ENCODE peak calls at places on chromosome 19, in six cellular contexts. One of them, this sample, is unnamed.

GRCh38 chr19:29681422-29682235 is 16.4 kb downstream of the PLEKHF1 start:
- DNase-seq in cardiac fibroblast: peak; percentile 71
- DNase-seq in heart right ventricle: no peak
- DNase-seq in HAP-1: no peak
- DNase-seq in fibroblast of villous mesenchyme: no peak
- DNase-seq in fibroblast of lung: peak; percentile 69
- DNase-seq in this sample: no peak

GRCh38 chr19:42325896-42326771 is 699 bp downstream of the MEGF8 start:
- DNase-seq in heart right ventricle: no peak
- DNase-seq in HAP-1: peak; percentile 36
- DNase-seq in fibroblast of villous mesenchyme: no peak
- DNase-seq in cardiac fibroblast: no peak
- DNase-seq in fibroblast of lung: no peak
- DNase-seq in this sample: no peak

GRCh38 chr19:51724543-51724942 is 752 bp upstream of the HAS1 start:
- DNase-seq in heart right ventricle: no peak
- DNase-seq in fibroblast of lung: no peak
- DNase-seq in cardiac fibroblast: peak; percentile 51
- DNase-seq in fibroblast of villous mesenchyme: no peak
- DNase-seq in HAP-1: no peak
- DNase-seq in this sample: no peak

GRCh38 chr19:24000656-24001055 is 86.0 kb downstream of the ZNF726 start:
- DNase-seq in HAP-1: no peak
- DNase-seq in cardiac fibroblast: no peak
- DNase-seq in heart right ventricle: no peak
- DNase-seq in fibroblast of lung: no peak
- DNase-seq in fibroblast of villous mesenchyme: no peak
- DNase-seq in this sample: no peak

GRCh38 chr19:35828694-35829301 is 16.2 kb upstream of the PRODH2 start:
- DNase-seq in fibroblast of lung: peak; percentile 55
- DNase-seq in cardiac fibroblast: peak; percentile 68
- DNase-seq in HAP-1: peak; percentile 85
- DNase-seq in heart right ventricle: peak; percentile 65
- DNase-seq in fibroblast of villous mesenchyme: peak; percentile 67
- DNase-seq in this sample: no peak

GRCh38 chr19:44754743-44755066 is 6.2 kb downstream of the BCL3 start:
- DNase-seq in fibroblast of lung: no peak
- DNase-seq in heart right ventricle: no peak
- DNase-seq in HAP-1: no peak
- DNase-seq in cardiac fibroblast: no peak
- DNase-seq in fibroblast of villous mesenchyme: no peak
- DNase-seq in this sample: no peak

GRCh38 chr19:41700381-41701195 is 7.8 kb upstream of the CEACAM5 start:
- DNase-seq in HAP-1: no peak
- DNase-seq in fibroblast of villous mesenchyme: no peak
- DNase-seq in heart right ventricle: no peak
- DNase-seq in fibroblast of lung: no peak
- DNase-seq in cardiac fibroblast: no peak
- DNase-seq in this sample: peak; percentile 83

GRCh38 chr19:30006206-30006605 is 64.2 kb downstream of the URI1 start:
- DNase-seq in cardiac fibroblast: no peak
- DNase-seq in heart right ventricle: no peak
- DNase-seq in HAP-1: no peak
- DNase-seq in fibroblast of lung: no peak
- DNase-seq in fibroblast of villous mesenchyme: no peak
- DNase-seq in this sample: no peak

GRCh38 chr19:45643024-45643926 is 4.1 kb upstream of the EML2 start:
- DNase-seq in fibroblast of villous mesenchyme: peak; percentile 83
- DNase-seq in fibroblast of lung: peak; percentile 63
- DNase-seq in heart right ventricle: peak; percentile 84
- DNase-seq in cardiac fibroblast: peak; percentile 87
- DNase-seq in HAP-1: peak; percentile 96
- DNase-seq in this sample: peak; percentile 97

GRCh38 chr19:51727349-51727880 is 3.6 kb upstream of the HAS1 start:
- DNase-seq in fibroblast of villous mesenchyme: peak; percentile 67
- DNase-seq in HAP-1: no peak
- DNase-seq in heart right ventricle: no peak
- DNase-seq in cardiac fibroblast: peak; percentile 63
- DNase-seq in fibroblast of lung: peak; percentile 41
- DNase-seq in this sample: no peak

GRCh38 chr19:48756686-48757085 is 1.4 kb downstream of the FGF21 start:
- DNase-seq in fibroblast of villous mesenchyme: no peak
- DNase-seq in heart right ventricle: no peak
- DNase-seq in cardiac fibroblast: no peak
- DNase-seq in HAP-1: no peak
- DNase-seq in fibroblast of lung: no peak
- DNase-seq in this sample: no peak

GRCh38 chr19:41804327-41804726 is 7.9 kb downstream of the CEACAM3 start:
- DNase-seq in fibroblast of villous mesenchyme: no peak
- DNase-seq in cardiac fibroblast: no peak
- DNase-seq in fibroblast of lung: no peak
- DNase-seq in heart right ventricle: no peak
- DNase-seq in HAP-1: no peak
- DNase-seq in this sample: no peak

GRCh38 chr19:54207908-54208783 is 7.5 kb downstream of the RPS9 start:
- DNase-seq in HAP-1: peak; percentile 46
- DNase-seq in fibroblast of lung: peak; percentile 77
- DNase-seq in fibroblast of villous mesenchyme: peak; percentile 100
- DNase-seq in heart right ventricle: peak; percentile 78
- DNase-seq in cardiac fibroblast: peak; percentile 100
- DNase-seq in this sample: peak; percentile 92

GRCh38 chr19:50500753-50501151 is 10.2 kb downstream of the JOSD2 start:
- DNase-seq in cardiac fibroblast: no peak
- DNase-seq in heart right ventricle: peak; percentile 86
- DNase-seq in fibroblast of villous mesenchyme: no peak
- DNase-seq in HAP-1: no peak
- DNase-seq in fibroblast of lung: no peak
- DNase-seq in this sample: no peak

GRCh38 chr19:13918726-13919411 is 12.9 kb downstream of the CC2D1A start:
- DNase-seq in cardiac fibroblast: no peak
- DNase-seq in HAP-1: no peak
- DNase-seq in fibroblast of lung: no peak
- DNase-seq in heart right ventricle: no peak
- DNase-seq in fibroblast of villous mesenchyme: no peak
- DNase-seq in this sample: no peak

GRCh38 chr19:58575183-58576041 is 2.3 kb upstream of the MZF1 start:
- DNase-seq in HAP-1: peak; percentile 90
- DNase-seq in fibroblast of villous mesenchyme: peak; percentile 90
- DNase-seq in fibroblast of lung: peak; percentile 89
- DNase-seq in cardiac fibroblast: peak; percentile 95
- DNase-seq in heart right ventricle: peak; percentile 91
- DNase-seq in this sample: peak; percentile 97

GRCh38 chr19:35347171-35347929 is at the start of gene FFAR1:
- DNase-seq in heart right ventricle: no peak
- DNase-seq in fibroblast of lung: no peak
- DNase-seq in cardiac fibroblast: no peak
- DNase-seq in HAP-1: no peak
- DNase-seq in fibroblast of villous mesenchyme: no peak
- DNase-seq in this sample: peak; percentile 89

GRCh38 chr19:38676878-38677646 is 29.6 kb downstream of the ACTN4 start:
- DNase-seq in cardiac fibroblast: no peak
- DNase-seq in fibroblast of lung: no peak
- DNase-seq in HAP-1: no peak
- DNase-seq in heart right ventricle: no peak
- DNase-seq in fibroblast of villous mesenchyme: no peak
- DNase-seq in this sample: no peak
- H3K4me3 ChIP-seq in cardiac fibroblast: no peak overlapping the region
- H3K4me3 ChIP-seq in fibroblast of lung: no peak overlapping the region
- H3K4me3 ChIP-seq in HAP-1: no peak overlapping the region
- H3K4me3 ChIP-seq in heart right ventricle: no peak overlapping the region
- H3K4me3 ChIP-seq in fibroblast of villous mesenchyme: no peak overlapping the region
- H3K4me3 ChIP-seq in this sample: no peak overlapping the region

DNA sequence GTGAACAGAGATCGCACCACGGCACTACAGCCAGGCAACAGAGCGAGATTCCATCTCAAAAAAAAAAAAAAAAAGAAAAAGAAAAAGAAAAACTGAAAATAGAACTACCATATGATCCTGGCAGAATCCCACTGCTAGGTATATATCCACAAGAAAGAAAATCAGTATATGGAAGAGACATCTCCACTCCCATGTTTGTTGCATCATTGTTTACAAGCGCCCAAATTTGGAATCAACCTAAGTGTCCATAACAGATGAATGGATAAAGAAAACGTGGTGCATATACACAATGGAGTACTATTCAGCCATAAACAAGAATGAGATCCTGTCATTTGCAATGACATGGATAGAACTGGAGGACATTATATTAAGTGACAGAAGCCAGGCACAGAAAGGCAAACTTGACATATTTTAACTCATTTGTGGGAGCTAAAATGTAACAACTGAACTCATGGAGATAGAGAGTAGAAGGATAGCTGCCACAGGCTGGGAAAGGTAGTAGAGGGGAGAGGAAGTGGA is 26.1 kb downstream of the DYRK1B start:
- DNase-seq in fibroblast of villous mesenchyme: no peak
- DNase-seq in cardiac fibroblast: no peak
- DNase-seq in heart right ventricle: no peak
- DNase-seq in fibroblast of lung: no peak
- DNase-seq in HAP-1: no peak
- DNase-seq in this sample: peak; percentile 10
- H3K4me3 ChIP-seq in fibroblast of villous mesenchyme: no peak overlapping the region
- H3K4me3 ChIP-seq in cardiac fibroblast: no peak overlapping the region
- H3K4me3 ChIP-seq in heart right ventricle: no peak overlapping the region
- H3K4me3 ChIP-seq in fibroblast of lung: no peak overlapping the region
- H3K4me3 ChIP-seq in HAP-1: no peak overlapping the region
- H3K4me3 ChIP-seq in this sample: no peak overlapping the region

GRCh38 chr19:4600082-4600481 is 39.2 kb upstream of the TNFAIP8L1 start:
- DNase-seq in fibroblast of lung: no peak
- DNase-seq in cardiac fibroblast: no peak
- DNase-seq in fibroblast of villous mesenchyme: no peak
- DNase-seq in HAP-1: no peak
- DNase-seq in heart right ventricle: no peak
- DNase-seq in this sample: no peak

GRCh38 chr19:4597975-4598671 is 38.6 kb upstream of the SEMA6B start:
- DNase-seq in heart right ventricle: no peak
- DNase-seq in cardiac fibroblast: peak; percentile 60
- DNase-seq in HAP-1: peak; percentile 92
- DNase-seq in fibroblast of villous mesenchyme: peak; percentile 42
- DNase-seq in fibroblast of lung: no peak
- DNase-seq in this sample: no peak

GRCh38 chr19:4597278-4597974 is 37.9 kb upstream of the SEMA6B start:
- DNase-seq in cardiac fibroblast: no peak
- DNase-seq in heart right ventricle: no peak
- DNase-seq in fibroblast of lung: no peak
- DNase-seq in fibroblast of villous mesenchyme: no peak
- DNase-seq in HAP-1: no peak
- DNase-seq in this sample: no peak

GRCh38 chr19:4600893-4601292 is 38.4 kb upstream of the TNFAIP8L1 start:
- DNase-seq in fibroblast of villous mesenchyme: no peak
- DNase-seq in HAP-1: no peak
- DNase-seq in heart right ventricle: no peak
- DNase-seq in fibroblast of lung: no peak
- DNase-seq in cardiac fibroblast: no peak
- DNase-seq in this sample: no peak

GRCh38 chr19:4598712-4599111 is 39.2 kb upstream of the SEMA6B start:
- DNase-seq in fibroblast of lung: no peak
- DNase-seq in heart right ventricle: no peak
- DNase-seq in HAP-1: no peak
- DNase-seq in fibroblast of villous mesenchyme: no peak
- DNase-seq in cardiac fibroblast: no peak
- DNase-seq in this sample: no peak
- H3K4me3 ChIP-seq in fibroblast of lung: no peak overlapping the region
- H3K4me3 ChIP-seq in heart right ventricle: no peak overlapping the region
- H3K4me3 ChIP-seq in HAP-1: no peak overlapping the region
- H3K4me3 ChIP-seq in fibroblast of villous mesenchyme: no peak overlapping the region
- H3K4me3 ChIP-seq in cardiac fibroblast: no peak overlapping the region
- H3K4me3 ChIP-seq in this sample: peak overlapping the region; percentile 22

GRCh38 chr19:10428996-10429381 is 8.7 kb downstream of the PDE4A start:
- DNase-seq in cardiac fibroblast: no peak
- DNase-seq in fibroblast of villous mesenchyme: no peak
- DNase-seq in fibroblast of lung: no peak
- DNase-seq in heart right ventricle: no peak
- DNase-seq in HAP-1: no peak
- DNase-seq in this sample: no peak

GRCh38 chr19:10432736-10433130 is 12.4 kb downstream of the PDE4A start:
- DNase-seq in HAP-1: no peak
- DNase-seq in heart right ventricle: no peak
- DNase-seq in fibroblast of villous mesenchyme: no peak
- DNase-seq in cardiac fibroblast: no peak
- DNase-seq in fibroblast of lung: no peak
- DNase-seq in this sample: no peak

GRCh38 chr19:10431943-10432735 is 11.8 kb downstream of the PDE4A start:
- DNase-seq in cardiac fibroblast: peak; percentile 49
- DNase-seq in heart right ventricle: peak; percentile 77
- DNase-seq in HAP-1: peak; percentile 48
- DNase-seq in fibroblast of lung: peak; percentile 41
- DNase-seq in fibroblast of villous mesenchyme: peak; percentile 65
- DNase-seq in this sample: no peak

GRCh38 chr19:10431254-10431942 is 11.1 kb downstream of the PDE4A start:
- DNase-seq in fibroblast of villous mesenchyme: peak; percentile 31
- DNase-seq in cardiac fibroblast: no peak
- DNase-seq in fibroblast of lung: peak; percentile 39
- DNase-seq in heart right ventricle: no peak
- DNase-seq in HAP-1: no peak
- DNase-seq in this sample: no peak

GRCh38 chr19:10430505-10431253 is 10.3 kb downstream of the PDE4A start:
- DNase-seq in heart right ventricle: peak; percentile 40
- DNase-seq in cardiac fibroblast: peak; percentile 64
- DNase-seq in fibroblast of lung: peak; percentile 45
- DNase-seq in HAP-1: no peak
- DNase-seq in fibroblast of villous mesenchyme: peak; percentile 60
- DNase-seq in this sample: no peak
- H3K4me3 ChIP-seq in heart right ventricle: peak overlapping the region; percentile 75
- H3K4me3 ChIP-seq in cardiac fibroblast: peak overlapping the region; percentile 68
- H3K4me3 ChIP-seq in fibroblast of lung: peak overlapping the region; percentile 78
- H3K4me3 ChIP-seq in HAP-1: no peak overlapping the region
- H3K4me3 ChIP-seq in fibroblast of villous mesenchyme: peak overlapping the region; percentile 79
- H3K4me3 ChIP-seq in this sample: peak overlapping the region; percentile 67

DNA sequence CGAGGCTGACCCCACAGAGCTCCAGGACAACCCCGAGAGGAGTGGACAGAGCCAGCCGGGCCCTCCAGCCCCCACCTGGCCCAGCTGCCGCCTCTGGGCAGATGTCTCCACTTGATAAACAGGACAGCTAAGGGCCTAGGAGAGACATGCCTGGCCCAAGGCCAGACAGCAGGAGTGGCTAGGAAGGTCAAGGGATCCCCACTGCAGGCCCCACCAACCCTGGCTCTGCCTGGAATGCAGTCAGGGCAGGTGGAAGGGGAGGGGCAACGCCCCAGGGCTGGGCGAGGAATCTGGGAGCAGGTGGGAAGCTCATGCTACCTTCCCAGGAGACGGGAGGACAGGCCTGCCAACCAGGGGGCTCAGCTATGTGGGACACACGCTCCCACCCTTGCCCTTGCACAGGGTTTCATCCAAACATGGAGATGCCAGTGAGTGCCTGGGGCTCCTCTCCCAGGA is 25.2 kb downstream of the SH3GL1 start:
- DNase-seq in HAP-1: no peak
- DNase-seq in cardiac fibroblast: no peak
- DNase-seq in fibroblast of lung: no peak
- DNase-seq in heart right ventricle: no peak
- DNase-seq in fibroblast of villous mesenchyme: peak; percentile 31
- DNase-seq in this sample: no peak
- H3K4me3 ChIP-seq in HAP-1: no peak overlapping the region
- H3K4me3 ChIP-seq in cardiac fibroblast: no peak overlapping the region
- H3K4me3 ChIP-seq in fibroblast of lung: no peak overlapping the region
- H3K4me3 ChIP-seq in heart right ventricle: no peak overlapping the region
- H3K4me3 ChIP-seq in fibroblast of villous mesenchyme: no peak overlapping the region
- H3K4me3 ChIP-seq in this sample: peak overlapping the region; percentile 3